ENCODE peak calls at places on chromosomes 16 and 17, in four cellular contexts. M is uterus, A is stomach, Q is AG04449. S is an unnamed sample.

GRCh38 chr17:5033352-5034015 is 1.7 kb downstream of the SLC52A1 start:
- DNase-seq in M (no peak), A (no peak), Q (no peak), S (no peak)

GRCh38 chr16:2584742-2585650 is 47.2 kb downstream of the PDPK1 start:
- DNase-seq in M (peak; percentile 36), A (no peak), Q (no peak), S (no peak)

GRCh38 chr17:73342549-73343167 is 30.9 kb upstream of the CDC42EP4 start:
- DNase-seq in M (no peak), A (no peak), Q (no peak), S (no peak)

GRCh38 chr17:8226536-8227237 is 16.3 kb upstream of the AURKB start:
- DNase-seq in M (peak; percentile 78), A (peak; percentile 32), Q (no peak), S (no peak)

GRCh38 chr17:28279411-28279810 is 39.6 kb upstream of the TMEM97 start:
- DNase-seq in M (no peak), A (no peak), Q (peak; percentile 42), S (no peak)

GRCh38 chr16:51500306-51500705 is 349.2 kb upstream of the SALL1 start:
- DNase-seq in M (no peak), A (no peak), Q (no peak), S (peak; percentile 33)

GRCh38 chr16:7487896-7488295 is 155.3 kb downstream of the RBFOX1 start:
- DNase-seq in M (no peak), A (no peak), Q (no peak), S (no peak)

GRCh38 chr17:82302498-82302963 is 14.9 kb downstream of the CD7 start:
- DNase-seq in M (no peak), A (no peak), Q (no peak), S (no peak)

GRCh38 chr16:49586466-49586865 is 212.9 kb downstream of the C16orf78 start:
- DNase-seq in M (no peak), A (no peak), Q (no peak), S (no peak)

GRCh38 chr16:30623558-30624283 is 13.5 kb upstream of the ZNF689 start:
- DNase-seq in M (no peak), A (no peak), Q (no peak), S (no peak)

GRCh38 chr16:175145-175949 is 1.1 kb upstream of the HBA1 start:
- DNase-seq in M (no peak), A (no peak), Q (no peak), S (no peak)
- H3K4me3 ChIP-seq in M (no peak overlapping the region), A (no peak overlapping the region), Q (no peak overlapping the region), S (no peak overlapping the region)

DNA sequence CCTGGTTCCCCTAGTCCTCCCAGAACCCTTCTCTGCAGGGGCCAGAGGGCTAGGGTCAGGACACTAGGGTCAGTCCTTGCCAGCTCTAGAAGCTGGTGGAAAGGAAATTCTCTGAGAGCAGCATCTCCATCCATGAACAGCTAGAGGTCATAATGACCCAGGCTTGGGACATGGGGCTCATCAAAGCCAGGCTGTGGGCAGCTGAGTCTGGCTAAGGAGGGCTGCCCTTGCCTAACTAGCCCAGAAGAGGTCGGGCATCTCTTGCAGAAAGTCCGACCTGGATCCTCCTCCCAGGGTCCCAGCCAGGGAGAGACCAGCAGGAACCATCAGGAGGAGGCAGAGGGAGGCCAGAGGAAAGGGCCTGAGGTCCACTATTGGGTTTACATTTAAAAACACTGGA is 4.3 kb downstream of the MPO start:
- DNase-seq in M (no peak), A (no peak), Q (no peak), S (no peak)
- H3K4me3 ChIP-seq in M (no peak overlapping the region), A (no peak overlapping the region), Q (no peak overlapping the region), S (no peak overlapping the region)

GRCh38 chr16:89921699-89922476 is 1.3 kb upstream of the TUBB3 start:
- DNase-seq in M (peak; percentile 75), A (peak; percentile 58), Q (peak; percentile 71), S (peak; percentile 33)
- H3K4me3 ChIP-seq in M (no peak overlapping the region), A (peak overlapping the region; percentile 58), Q (peak overlapping the region; percentile 83), S (peak overlapping the region; percentile 74)

GRCh38 chr17:17414316-17414937 is 62.4 kb upstream of the MED9 start:
- DNase-seq in M (no peak), A (no peak), Q (no peak), S (no peak)
- H3K4me3 ChIP-seq in M (no peak overlapping the region), A (no peak overlapping the region), Q (no peak overlapping the region), S (no peak overlapping the region)

GRCh38 chr17:49216482-49216881 is 6.0 kb downstream of the ABI3 start:
- DNase-seq in M (no peak), A (no peak), Q (no peak), S (no peak)
- H3K4me3 ChIP-seq in M (no peak overlapping the region), A (peak overlapping the region; percentile 1), Q (no peak overlapping the region), S (no peak overlapping the region)

S was measured in epithelial cell of proximal tubule.